ENCODE peak calls at places on chromosomes 12 and 14, in six cellular contexts. T is BE2C, V is heart left ventricle, A is neural progenitor cell, D is fibroblast of lung, W is MM.1S. Q is an unnamed sample.
A peak's percentile ranks its signal among the peaks of the same experiment; 100 is the strongest.

GRCh38 chr14:77838756-77839565 is 39.1 kb downstream of the ADCK1 start:
- DNase-seq in T (no peak), W (no peak), V (no peak), A (no peak), D (no peak), Q (no peak)

GRCh38 chr12:48777501-48778400 is 11.1 kb downstream of the ADCY6 start:
- DNase-seq in T (no peak), A (no peak), W (no peak), V (no peak), D (no peak), Q (no peak)

GRCh38 chr14:36070056-36071043 is 106.2 kb downstream of the PTCSC3 start:
- DNase-seq in A (peak; percentile 87), V (no peak), W (peak; percentile 36), D (peak; percentile 67), T (peak; percentile 78), Q (no peak)

GRCh38 chr12:65765436-65765813 is 58.9 kb upstream of the HMGA2 start:
- DNase-seq in V (no peak), D (peak; percentile 96), W (no peak), T (no peak), A (no peak), Q (no peak)

GRCh38 chr12:57332646-57333312 is 81.8 kb upstream of the STAC3 start:
- DNase-seq in T (no peak), W (no peak), D (peak; percentile 35), V (no peak), A (no peak), Q (no peak)

GRCh38 chr14:55711171-55711811 is 131.3 kb downstream of the KTN1 start:
- DNase-seq in A (no peak), W (no peak), D (peak; percentile 49), T (no peak), V (no peak), Q (no peak)

GRCh38 chr12:57723630-57723962 is 14.9 kb downstream of the AGAP2 start:
- DNase-seq in T (no peak), A (no peak), D (no peak), W (no peak), V (no peak), Q (no peak)

GRCh38 chr12:101040936-101041335 is 169.1 kb downstream of the SLC5A8 start:
- DNase-seq in T (no peak), D (peak; percentile 5), W (no peak), A (no peak), V (no peak), Q (no peak)

GRCh38 chr14:76086636-76087035 is 65.1 kb upstream of the GPATCH2L start:
- DNase-seq in T (no peak), V (no peak), A (no peak), D (no peak), W (no peak), Q (no peak)

GRCh38 chr12:54379401-54380201 is 4.9 kb downstream of the ZNF385A start:
- DNase-seq in V (peak; percentile 92), W (peak; percentile 88), T (peak; percentile 98), A (peak; percentile 96), D (peak; percentile 74), Q (peak; percentile 86)

GRCh38 chr12:118011377-118011776 is 5.1 kb upstream of the RFC5 start:
- DNase-seq in D (no peak), V (no peak), A (no peak), W (no peak), T (no peak), Q (no peak)

GRCh38 chr14:70254476-70254961 is 65.8 kb upstream of the SLC8A3 start:
- DNase-seq in W (peak; percentile 42), T (peak; percentile 67), D (peak; percentile 40), A (peak; percentile 70), V (no peak), Q (no peak)

GRCh38 chr12:130142736-130143135 is 19.5 kb upstream of the FZD10 start:
- DNase-seq in V (no peak), T (no peak), A (no peak), W (no peak), D (no peak), Q (no peak)

GRCh38 chr14:78764240-78764639 is 594.1 kb downstream of the NRXN3 start:
- DNase-seq in V (no peak), D (peak; percentile 94), W (no peak), A (no peak), T (no peak), Q (no peak)

GRCh38 chr14:54377501-54377900 is 19.3 kb upstream of the CDKN3 start:
- DNase-seq in V (no peak), A (no peak), W (no peak), D (no peak), T (no peak), Q (no peak)

GRCh38 chr12:30026621-30027234 is 243.0 kb upstream of the TMTC1 start:
- DNase-seq in T (no peak), W (no peak), D (peak; percentile 94), V (no peak), A (no peak), Q (no peak)

GRCh38 chr12:92292016-92292415 is 146.4 kb upstream of the BTG1 start:
- DNase-seq in T (no peak), V (no peak), W (no peak), D (no peak), A (no peak), Q (no peak)

GRCh38 chr14:74962493-74962892 is 7.1 kb upstream of the PGF start:
- DNase-seq in D (no peak), A (no peak), V (no peak), W (no peak), T (no peak), Q (no peak)

GRCh38 chr12:26496170-26496569 is 300.8 kb downstream of the SSPN start:
- DNase-seq in A (no peak), T (no peak), W (no peak), V (no peak), D (no peak), Q (no peak)

GRCh38 chr14:101183376-101184103 is 280.0 kb upstream of the RTL1 start:
- DNase-seq in A (peak; percentile 86), V (no peak), W (no peak), T (peak; percentile 44), D (no peak), Q (no peak)

GRCh38 chr12:121530600-121531355 is 50.0 kb downstream of the KDM2B start:
- DNase-seq in D (peak; percentile 78), V (peak; percentile 78), W (no peak), T (no peak), A (no peak), Q (peak; percentile 65)

GRCh38 chr14:38867561-38868150 is 235.4 kb downstream of the SEC23A start:
- DNase-seq in A (peak; percentile 92), D (peak; percentile 70), T (peak; percentile 88), V (peak; percentile 75), W (peak; percentile 56), Q (peak; percentile 42)

GRCh38 chr12:59629890-59630289 is 34.1 kb downstream of the SLC16A7 start:
- DNase-seq in A (no peak), T (no peak), V (no peak), W (no peak), D (no peak), Q (no peak)

GRCh38 chr14:64762044-64763034 is 58.1 kb downstream of the PLEKHG3 start:
- DNase-seq in T (peak; percentile 97), D (peak; percentile 93), W (no peak), V (peak; percentile 86), A (peak; percentile 53), Q (no peak)

GRCh38 chr12:39010406-39010805 is 105.0 kb upstream of the CPNE8 start:
- DNase-seq in A (no peak), T (no peak), W (no peak), V (no peak), D (no peak), Q (no peak)

GRCh38 chr12:111041091-111041490 is 120.7 kb upstream of the MYL2 start:
- DNase-seq in A (no peak), T (no peak), W (peak; percentile 53), V (no peak), D (no peak), Q (no peak)
- H3K9me3 ChIP-seq in A (no peaks in the 10 kb centered on the region), T (no peaks in the 10 kb centered on the region), W (no peaks in the 10 kb centered on the region), V (no peaks in the 10 kb centered on the region), D (no peaks in the 10 kb centered on the region), Q (no peaks in the 10 kb centered on the region)

DNA sequence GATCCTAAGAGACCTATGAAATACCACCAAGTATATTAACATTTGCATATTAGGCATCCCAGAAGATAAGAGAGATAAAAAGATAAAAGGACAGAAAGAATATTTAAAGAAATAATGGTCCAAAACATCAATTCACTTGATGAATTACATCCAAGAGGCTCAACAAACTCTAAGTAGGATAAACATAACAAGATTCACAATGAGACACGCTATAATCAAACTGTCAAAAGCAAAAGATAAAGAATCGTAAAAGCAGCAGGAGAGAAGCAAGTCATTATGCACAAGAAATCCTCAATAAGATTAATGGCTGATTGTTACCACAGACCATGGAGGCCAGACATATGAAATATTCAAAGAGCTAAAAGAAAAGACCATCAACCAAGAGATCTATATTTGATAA is 79.6 kb downstream of the PLCZ1 start:
- DNase-seq in A (no peak), D (no peak), T (no peak), V (no peak), W (no peak), Q (no peak)
- H3K9me3 ChIP-seq in A (peaks cover 3% of the 10 kb centered on the region), D (no peaks in the 10 kb centered on the region), T (no peaks in the 10 kb centered on the region), V (peaks cover 39% of the 10 kb centered on the region), W (no peaks in the 10 kb centered on the region), Q (no peaks in the 10 kb centered on the region)

GRCh38 chr14:106390401-106390800 is 864.0 kb downstream of the TMEM121 start:
- DNase-seq in A (no peak), D (no peak), T (no peak), W (no peak), V (no peak), Q (no peak)
- H3K9me3 ChIP-seq in A (peaks cover 46% of the 10 kb centered on the region), D (no peaks in the 10 kb centered on the region), T (no peaks in the 10 kb centered on the region), W (no peaks in the 10 kb centered on the region), V (no peaks in the 10 kb centered on the region), Q (no peaks in the 10 kb centered on the region)

GRCh38 chr14:89746135-89746534 is 208.4 kb downstream of the EFCAB11 start:
- DNase-seq in V (no peak), W (no peak), D (no peak), T (no peak), A (no peak), Q (no peak)

GRCh38 chr14:89743828-89744227 is 210.7 kb downstream of the EFCAB11 start:
- DNase-seq in W (no peak), V (no peak), T (no peak), D (no peak), A (no peak), Q (no peak)

GRCh38 chr14:89748004-89748403 is 206.5 kb downstream of the EFCAB11 start:
- DNase-seq in A (no peak), D (peak; percentile 72), T (no peak), W (no peak), V (no peak), Q (no peak)

GRCh38 chr14:89747146-89747545 is 207.4 kb downstream of the EFCAB11 start:
- DNase-seq in W (no peak), V (no peak), A (no peak), T (no peak), D (no peak), Q (no peak)

DNA sequence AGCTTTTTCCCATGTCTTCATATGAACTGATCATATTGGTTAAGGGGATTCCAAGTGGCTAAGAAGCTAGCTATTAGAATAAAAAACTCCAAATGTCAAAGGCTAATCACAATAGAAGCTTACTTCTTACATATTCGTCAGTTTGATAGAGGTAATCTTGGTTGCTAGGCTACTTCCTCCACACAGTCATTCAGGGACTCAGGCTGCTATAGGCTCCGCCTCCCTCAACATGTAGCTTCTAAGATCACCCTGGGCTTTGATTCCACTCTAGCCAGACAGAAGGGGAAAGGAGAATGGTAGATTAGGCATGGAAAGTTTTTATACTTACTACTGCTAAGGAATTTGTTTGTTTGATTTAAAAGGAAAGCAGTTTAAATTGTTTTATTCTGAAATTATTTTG is 207.9 kb downstream of the EFCAB11 start:
- DNase-seq in W (no peak), V (no peak), T (no peak), D (no peak), A (no peak), Q (no peak)
- H3K9me3 ChIP-seq in W (no peaks in the 10 kb centered on the region), V (peaks cover 7% of the 10 kb centered on the region), T (no peaks in the 10 kb centered on the region), D (no peaks in the 10 kb centered on the region), A (no peaks in the 10 kb centered on the region), Q (no peaks in the 10 kb centered on the region)

GRCh38 chr12:34602213-34602940 is 580.1 kb downstream of the ALG10 start:
- DNase-seq in V (no peak), W (no peak), T (no peak), D (no peak), A (no peak), Q (no peak)
- H3K9me3 ChIP-seq in V (peaks cover 57% of the 10 kb centered on the region), W (no peaks in the 10 kb centered on the region), T (no peaks in the 10 kb centered on the region), D (no peaks in the 10 kb centered on the region), A (no peaks in the 10 kb centered on the region), Q (peaks cover 96% of the 10 kb centered on the region)